ENCODE peak calls at places on chromosomes 13 and 19, in four cellular contexts. R is upper lobe of left lung, B is heart left ventricle, A is dorsolateral prefrontal cortex. Q is an unnamed sample.
A peak's percentile ranks its signal among the peaks of the same experiment; 100 is the strongest.

GRCh38 chr13:50319603-50320296 is 304.5 kb downstream of the KCNRG start:
- DNase-seq in R (no peak), B (no peak), A (no peak), Q (no peak)

GRCh38 chr13:88937381-88937780 is 1266.2 kb downstream of the SLITRK5 start:
- DNase-seq in R (no peak), B (no peak), A (no peak), Q (no peak)

GRCh38 chr19:19464339-19465098 is 50.8 kb downstream of the TSSK6 start:
- DNase-seq in R (no peak), B (peak; percentile 30), A (no peak), Q (no peak)

GRCh38 chr13:106532111-106532929 is 3.1 kb downstream of the EFNB2 start:
- DNase-seq in R (no peak), B (no peak), A (no peak), Q (no peak)

GRCh38 chr13:26523007-26523406 is 34.5 kb upstream of the WASF3 start:
- DNase-seq in R (no peak), B (no peak), A (peak; percentile 61), Q (no peak)

GRCh38 chr13:34357435-34358232 is 539.7 kb downstream of the RFC3 start:
- DNase-seq in R (no peak), B (no peak), A (no peak), Q (no peak)

GRCh38 chr19:17406039-17406886 is 833 bp upstream of the BST2 start:
- DNase-seq in R (no peak), B (no peak), A (peak; percentile 38), Q (no peak)

GRCh38 chr13:47288546-47288945 is 391.7 kb upstream of the HTR2A start:
- DNase-seq in R (no peak), B (no peak), A (no peak), Q (no peak)

GRCh38 chr13:49517461-49517860 is 21.7 kb downstream of the PHF11 start:
- DNase-seq in R (no peak), B (no peak), A (no peak), Q (no peak)

GRCh38 chr13:70203661-70204229 is 95.5 kb upstream of the KLHL1 start:
- DNase-seq in R (no peak), B (no peak), A (no peak), Q (no peak)

GRCh38 chr13:31859546-31859945 is 120.2 kb downstream of the RXFP2 start:
- DNase-seq in R (no peak), B (no peak), A (no peak), Q (no peak)

GRCh38 chr13:47794963-47795362 is 206.1 kb downstream of the SUCLA2 start:
- DNase-seq in R (no peak), B (no peak), A (no peak), Q (no peak)

GRCh38 chr13:111505175-111505777 is 184.8 kb downstream of the TEX29 start:
- DNase-seq in R (no peak), B (no peak), A (no peak), Q (no peak)

GRCh38 chr13:24328145-24328544 is 18.8 kb downstream of the C1QTNF9 start:
- DNase-seq in R (peak; percentile 77), B (no peak), A (no peak), Q (no peak)

GRCh38 chr13:106919093-106919492 is 351.2 kb upstream of the ARGLU1 start:
- DNase-seq in R (no peak), B (no peak), A (no peak), Q (no peak)

GRCh38 chr19:11856568-11857264 is 8.2 kb downstream of the ZNF439 start:
- DNase-seq in R (no peak), B (no peak), A (no peak), Q (no peak)

GRCh38 chr19:41298327-41298964 is 11.5 kb upstream of the CCDC97 start:
- DNase-seq in R (peak; percentile 84), B (peak; percentile 91), A (no peak), Q (no peak)

GRCh38 chr13:79637086-79637763 is 156.3 kb downstream of the NDFIP2 start:
- DNase-seq in R (no peak), B (peak; percentile 84), A (no peak), Q (no peak)

GRCh38 chr13:39655569-39656324 is at the start of gene COG6:
- DNase-seq in R (peak; percentile 99), B (peak; percentile 96), A (peak; percentile 91), Q (peak; percentile 95)
- TF ChIP-seq CTCF in R (no peak), B (peak; percentile 52), A (peak; percentile 42), Q (peak; percentile 29)

GRCh38 chr19:51417107-51417806 is at the start of gene SIGLEC10:
- DNase-seq in R (peak; percentile 77), B (peak; percentile 80), A (no peak), Q (no peak)
- TF ChIP-seq CTCF in R (no peak), B (no peak), A (no peak), Q (no peak)

GRCh38 chr13:97849305-97849704 is 104.2 kb upstream of the IPO5 start:
- DNase-seq in R (no peak), B (no peak), A (no peak), Q (no peak)
- TF ChIP-seq CTCF in R (no peak), B (peak; percentile 27), A (peak; percentile 24), Q (peak; percentile 55)

GRCh38 chr19:55640043-55640576 is 692 bp upstream of the ZNF580 start:
- DNase-seq in R (peak; percentile 95), B (peak; percentile 81), A (peak; percentile 72), Q (no peak)
- TF ChIP-seq CTCF in R (peak; percentile 47), B (peak; percentile 61), A (peak; percentile 72), Q (no peak)

GRCh38 chr19:45918721-45919120 is 4.1 kb upstream of the NANOS2 start:
- DNase-seq in R (no peak), B (no peak), A (no peak), Q (no peak)

GRCh38 chr19:45911291-45911690 is 3.3 kb downstream of the NANOS2 start:
- DNase-seq in R (no peak), B (no peak), A (no peak), Q (no peak)

GRCh38 chr19:45908956-45909355 is 5.6 kb downstream of the NANOS2 start:
- DNase-seq in R (no peak), B (no peak), A (no peak), Q (no peak)

GRCh38 chr19:45917421-45918091 is 3.0 kb upstream of the NANOS2 start:
- DNase-seq in R (no peak), B (no peak), A (no peak), Q (no peak)

DNA sequence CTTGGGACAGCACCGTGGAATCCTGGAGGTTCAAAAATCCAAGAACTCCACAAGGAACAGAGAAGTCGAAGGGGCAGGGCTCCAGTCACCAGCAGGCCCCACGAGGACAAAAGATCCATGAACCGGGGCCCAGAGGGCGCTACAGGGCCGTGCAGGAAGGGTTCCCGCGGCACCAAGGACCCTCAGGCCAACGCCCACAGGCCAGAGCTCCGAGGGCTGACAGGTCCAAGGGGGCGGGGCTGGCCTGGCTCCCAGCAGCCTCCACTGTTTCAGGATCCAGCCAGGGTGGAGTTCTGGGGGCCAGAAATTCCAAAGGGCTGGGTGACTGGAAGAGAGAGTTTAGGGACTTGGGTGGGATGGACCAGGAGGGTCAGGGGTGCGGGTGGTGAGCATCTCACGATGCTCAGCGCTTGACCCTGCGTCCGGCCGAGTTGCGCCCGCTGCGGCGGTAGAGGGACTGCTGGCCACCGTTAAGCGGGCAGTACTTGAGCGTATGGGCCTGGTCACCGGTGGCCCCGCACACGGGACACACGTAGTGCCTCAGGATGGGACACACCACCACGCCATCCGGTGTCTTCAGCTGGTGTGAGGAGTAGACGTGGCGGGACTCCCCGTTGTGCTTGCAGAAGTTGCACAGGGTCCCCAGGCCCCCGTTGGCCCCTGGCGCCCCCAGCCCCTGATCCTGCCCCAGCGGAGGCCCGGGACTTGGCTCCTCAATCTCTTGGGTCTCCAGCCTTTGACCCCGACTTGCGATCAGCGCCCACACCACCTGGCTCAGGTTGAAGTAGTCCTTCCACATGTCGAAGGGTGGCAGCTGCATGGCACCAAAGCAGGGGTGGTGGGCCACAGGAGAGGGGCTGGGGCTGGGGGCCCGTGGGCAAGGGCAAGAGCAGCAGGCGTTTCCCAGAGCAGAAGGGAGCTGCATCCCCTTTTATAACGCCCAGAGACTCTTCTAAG is at the start of gene NANOS2:
- DNase-seq in R (peak; percentile 67), B (peak; percentile 48), A (no peak), Q (no peak)
- TF ChIP-seq CTCF in R (no peak), B (peak; percentile 36), A (peak; percentile 40), Q (peak; percentile 27)

GRCh38 chr13:64274481-64275217 is 2859.0 kb upstream of the PCDH20 start:
- DNase-seq in R (no peak), B (no peak), A (no peak), Q (no peak)
- TF ChIP-seq CTCF in R (no peak), B (no peak), A (no peak), Q (no peak)

Q was measured in progenitor cell of endocrine pancreas.